ENCODE peak calls at places on chromosome 7, in eight cellular contexts. T is fibroblast of pulmonary artery, R is cardiac fibroblast, D is psoas muscle, C is progenitor cell of endocrine pancreas, I is endothelial cell, X is AG09319, B is GM10248. O is an unnamed sample.
A peak's percentile ranks its signal among the peaks of the same experiment; 100 is the strongest.

GRCh38 chr7:109073543-109073942 is 503.9 kb downstream of the DNAJB9 start:
- DNase-seq in X (no peak), T (no peak), C (no peak), I (no peak), D (no peak), R (no peak), B (no peak), O (no peak)

GRCh38 chr7:42068554-42069280 is 168.3 kb downstream of the GLI3 start:
- DNase-seq in I (no peak), B (no peak), T (no peak), C (no peak), R (no peak), X (no peak), D (no peak), O (no peak)

GRCh38 chr7:42964849-42965805 is 33.0 kb downstream of the MRPL32 start:
- DNase-seq in D (no peak), I (no peak), T (peak; percentile 73), R (peak; percentile 54), B (no peak), X (no peak), C (no peak), O (peak; percentile 55)

GRCh38 chr7:43873300-43873699 is 4.0 kb upstream of the MRPS24 start:
- DNase-seq in I (no peak), R (peak; percentile 86), X (peak; percentile 51), C (no peak), D (peak; percentile 69), B (no peak), T (peak; percentile 69), O (peak; percentile 89)

GRCh38 chr7:156169474-156170370 is 357.5 kb upstream of the SHH start:
- DNase-seq in C (no peak), X (no peak), I (no peak), D (no peak), T (no peak), B (no peak), R (no peak), O (no peak)

GRCh38 chr7:28410628-28411578 is 1.4 kb upstream of the CREB5 start:
- DNase-seq in X (no peak), C (peak; percentile 10), R (peak; percentile 78), D (peak; percentile 55), I (no peak), T (peak; percentile 79), B (peak; percentile 26), O (peak; percentile 31)

GRCh38 chr7:139252451-139252850 is 21.4 kb downstream of the UBN2 start:
- DNase-seq in T (no peak), X (no peak), B (no peak), R (peak; percentile 52), C (no peak), D (no peak), I (no peak), O (no peak)

GRCh38 chr7:93040355-93040754 is 77.4 kb downstream of the SAMD9 start:
- DNase-seq in I (no peak), T (no peak), B (no peak), R (no peak), C (no peak), D (no peak), X (no peak), O (no peak)

GRCh38 chr7:132207211-132207610 is 369.1 kb downstream of the PLXNA4 start:
- DNase-seq in X (no peak), T (no peak), B (no peak), C (no peak), R (no peak), D (no peak), I (no peak), O (no peak)

GRCh38 chr7:26485421-26486019 is 193.9 kb downstream of the SNX10 start:
- DNase-seq in D (no peak), I (no peak), X (no peak), R (no peak), T (no peak), C (no peak), B (no peak), O (no peak)

GRCh38 chr7:40276061-40276460 is 141.3 kb downstream of the SUGCT start:
- DNase-seq in T (no peak), C (no peak), R (no peak), D (no peak), I (no peak), B (no peak), X (no peak), O (no peak)
- TF ChIP-seq CTCF in T (no peak), C (no peak), R (no peak), D (no peak), I (no peak), B (no peak), X (no peak), O (no peak)

GRCh38 chr7:138188290-138188858 is 112.1 kb downstream of the AKR1D1 start:
- DNase-seq in I (no peak), R (no peak), T (no peak), D (no peak), B (no peak), X (no peak), C (no peak), O (no peak)
- TF ChIP-seq CTCF in I (no peak), R (no peak), T (no peak), D (no peak), B (no peak), X (no peak), C (no peak), O (no peak)

GRCh38 chr7:102286237-102287081 is at the start of gene SH2B2:
- DNase-seq in I (peak; percentile 67), R (peak; percentile 64), B (peak; percentile 85), C (peak; percentile 47), D (peak; percentile 82), X (peak; percentile 16), T (peak; percentile 78), O (peak; percentile 74)
- TF ChIP-seq CTCF in I (no peak), R (no peak), B (no peak), C (no peak), D (no peak), X (no peak), T (no peak), O (no peak)

GRCh38 chr7:15783971-15784693 is 97.6 kb upstream of the MEOX2 start:
- DNase-seq in X (no peak), B (no peak), R (no peak), T (no peak), C (no peak), D (no peak), I (no peak), O (no peak)
- TF ChIP-seq CTCF in X (no peak), B (no peak), R (no peak), T (no peak), C (no peak), D (no peak), I (no peak), O (no peak)

O was measured in MCF 10A.